ENCODE peak calls at places on chromosomes 4 and X, in ten cellular contexts. B, K, Z, W, X, I, L, Y, J and R are unnamed samples.
A peak's percentile ranks its signal among the peaks of the same experiment; 100 is the strongest.

GRCh38 chr4:23930750-23931488 is 41.1 kb upstream of the PPARGC1A start:
- DNase-seq in B (no peak), K (peak; percentile 16), Z (peak; percentile 17), W (no peak), X (no peak), I (peak; percentile 41), L (no peak), Y (no peak), J (no peak), R (no peak)

GRCh38 chr4:112287258-112287873 is 1.7 kb upstream of the TIFA start:
- DNase-seq in B (no peak), K (no peak), Z (no peak), W (no peak), X (no peak), I (no peak), L (no peak), Y (no peak), J (no peak), R (no peak)

GRCh38 chr4:103306870-103307345 is 108.8 kb upstream of the CENPE start:
- DNase-seq in B (no peak), K (peak; percentile 22), Z (peak; percentile 34), W (no peak), X (no peak), I (peak; percentile 28), L (no peak), Y (peak; percentile 2), J (no peak), R (peak; percentile 1)

GRCh38 chrX:154531626-154532025 is 15.0 kb downstream of the G6PD start:
- DNase-seq in B (no peak), K (no peak), Z (no peak), W (no peak), X (no peak), I (no peak), L (no peak), Y (peak; percentile 80), J (no peak), R (peak; percentile 67)

GRCh38 chr4:113534698-113535097 is 226.8 kb downstream of the CAMK2D start:
- DNase-seq in B (no peak), K (no peak), Z (no peak), W (no peak), X (no peak), I (no peak), L (no peak), Y (peak; percentile 25), J (no peak), R (peak; percentile 80)

GRCh38 chrX:103453655-103454054 is 65.6 kb downstream of the RAB40A start:
- DNase-seq in B (no peak), K (no peak), Z (no peak), W (no peak), X (no peak), I (no peak), L (no peak), Y (peak; percentile 97), J (no peak), R (peak; percentile 88)

GRCh38 chr4:47664051-47664826 is 173.6 kb downstream of the CORIN start:
- DNase-seq in B (no peak), K (no peak), Z (no peak), W (no peak), X (no peak), I (no peak), L (no peak), Y (no peak), J (no peak), R (no peak)

GRCh38 chr4:168839758-168840385 is 170.2 kb downstream of the CBR4 start:
- DNase-seq in B (no peak), K (no peak), Z (no peak), W (no peak), X (no peak), I (no peak), L (no peak), Y (no peak), J (no peak), R (peak; percentile 43)

GRCh38 chrX:132480581-132481203 is 8.1 kb downstream of the MBNL3 start:
- DNase-seq in B (no peak), K (no peak), Z (no peak), W (peak; percentile 30), X (peak; percentile 36), I (peak; percentile 41), L (peak; percentile 82), Y (peak; percentile 13), J (peak; percentile 37), R (peak; percentile 24)

GRCh38 chr4:119113033-119113655 is 22.5 kb upstream of the MYOZ2 start:
- DNase-seq in B (no peak), K (no peak), Z (no peak), W (peak; percentile 86), X (no peak), I (no peak), L (no peak), Y (peak; percentile 96), J (no peak), R (peak; percentile 94)

GRCh38 chr4:76539979-76540378 is 105.0 kb downstream of the SHROOM3 start:
- DNase-seq in B (no peak), K (no peak), Z (no peak), W (no peak), X (no peak), I (no peak), L (no peak), Y (no peak), J (no peak), R (peak; percentile 50)

GRCh38 chr4:153676491-153676890 is 7.6 kb upstream of the TLR2 start:
- DNase-seq in B (no peak), K (no peak), Z (no peak), W (no peak), X (no peak), I (no peak), L (no peak), Y (peak; percentile 30), J (no peak), R (no peak)

GRCh38 chr4:156291317-156291716 is 337.7 kb upstream of the CTSO start:
- DNase-seq in B (no peak), K (no peak), Z (no peak), W (no peak), X (no peak), I (no peak), L (no peak), Y (peak; percentile 60), J (no peak), R (peak; percentile 81)

GRCh38 chr4:112370466-112370865 is 73.3 kb downstream of the ALPK1 start:
- DNase-seq in B (no peak), K (no peak), Z (no peak), W (no peak), X (no peak), I (no peak), L (no peak), Y (no peak), J (no peak), R (peak; percentile 27)

GRCh38 chrX:138858438-138858837 is 146.9 kb upstream of the FGF13 start:
- DNase-seq in B (no peak), K (no peak), Z (no peak), W (no peak), X (no peak), I (no peak), L (no peak), Y (peak; percentile 49), J (no peak), R (peak; percentile 83)

GRCh38 chr4:156765277-156765676 is 206.3 kb downstream of the PDGFC start:
- DNase-seq in B (no peak), K (no peak), Z (no peak), W (no peak), X (no peak), I (no peak), L (no peak), Y (no peak), J (no peak), R (no peak)